ENCODE peak calls at places on chromosome 12, in eight cellular contexts. One of them, this sample, is unnamed.

GRCh38 chr12:53829130-53829529 is 77.4 kb upstream of the CISTR start:
- DNase-seq in left ventricle myocardium superior: no peak
- DNase-seq in fibroblast of lung: no peak
- DNase-seq in NCI-H1694 treated with DMSO at 0.1 percent for 48 hours: no peak
- DNase-seq in T-cell: no peak
- DNase-seq in ELR: no peak
- DNase-seq in stimulated activated naive B cell treated with anti-CD40 and anti-IgM and Interleukin-4, amounts not matched to agents 10 μg/mL and 1 μg/mL and 100 μg/mL, for 72 hours: no peak
- DNase-seq in activated CD8-positive, alpha-beta memory T cell treated with anti-CD3 and anti-CD28 coated beads for 48 hours: no peak
- DNase-seq in this sample: no peak

GRCh38 chr12:66662179-66662578 is 16.7 kb downstream of the GRIP1 start:
- DNase-seq in left ventricle myocardium superior: no peak
- DNase-seq in fibroblast of lung: no peak
- DNase-seq in NCI-H1694 treated with DMSO at 0.1 percent for 48 hours: no peak
- DNase-seq in T-cell: no peak
- DNase-seq in ELR: no peak
- DNase-seq in stimulated activated naive B cell treated with anti-CD40 and anti-IgM and Interleukin-4, amounts not matched to agents 10 μg/mL and 1 μg/mL and 100 μg/mL, for 72 hours: peak
- DNase-seq in activated CD8-positive, alpha-beta memory T cell treated with anti-CD3 and anti-CD28 coated beads for 48 hours: no peak
- DNase-seq in this sample: no peak

GRCh38 chr12:115619061-115619460 is 658.4 kb downstream of the MED13L start:
- DNase-seq in left ventricle myocardium superior: no peak
- DNase-seq in fibroblast of lung: no peak
- DNase-seq in NCI-H1694 treated with DMSO at 0.1 percent for 48 hours: no peak
- DNase-seq in T-cell: no peak
- DNase-seq in ELR: no peak
- DNase-seq in stimulated activated naive B cell treated with anti-CD40 and anti-IgM and Interleukin-4, amounts not matched to agents 10 μg/mL and 1 μg/mL and 100 μg/mL, for 72 hours: no peak
- DNase-seq in activated CD8-positive, alpha-beta memory T cell treated with anti-CD3 and anti-CD28 coated beads for 48 hours: no peak
- DNase-seq in this sample: no peak

GRCh38 chr12:71536939-71537622 is 97.5 kb downstream of the LGR5 start:
- DNase-seq in left ventricle myocardium superior: no peak
- DNase-seq in fibroblast of lung: no peak
- DNase-seq in NCI-H1694 treated with DMSO at 0.1 percent for 48 hours: no peak
- DNase-seq in T-cell: no peak
- DNase-seq in ELR: no peak
- DNase-seq in stimulated activated naive B cell treated with anti-CD40 and anti-IgM and Interleukin-4, amounts not matched to agents 10 μg/mL and 1 μg/mL and 100 μg/mL, for 72 hours: no peak
- DNase-seq in activated CD8-positive, alpha-beta memory T cell treated with anti-CD3 and anti-CD28 coated beads for 48 hours: no peak
- DNase-seq in this sample: no peak

GRCh38 chr12:106956048-106956935 is 585 bp downstream of the TMEM263 start:
- DNase-seq in left ventricle myocardium superior: peak
- DNase-seq in fibroblast of lung: peak
- DNase-seq in NCI-H1694 treated with DMSO at 0.1 percent for 48 hours: peak
- DNase-seq in T-cell: peak
- DNase-seq in ELR: peak
- DNase-seq in stimulated activated naive B cell treated with anti-CD40 and anti-IgM and Interleukin-4, amounts not matched to agents 10 μg/mL and 1 μg/mL and 100 μg/mL, for 72 hours: peak
- DNase-seq in activated CD8-positive, alpha-beta memory T cell treated with anti-CD3 and anti-CD28 coated beads for 48 hours: peak
- DNase-seq in this sample: peak

GRCh38 chr12:18861287-18861858 is 123.5 kb downstream of the CAPZA3 start:
- DNase-seq in left ventricle myocardium superior: no peak
- DNase-seq in fibroblast of lung: peak
- DNase-seq in NCI-H1694 treated with DMSO at 0.1 percent for 48 hours: peak
- DNase-seq in T-cell: no peak
- DNase-seq in ELR: peak
- DNase-seq in stimulated activated naive B cell treated with anti-CD40 and anti-IgM and Interleukin-4, amounts not matched to agents 10 μg/mL and 1 μg/mL and 100 μg/mL, for 72 hours: no peak
- DNase-seq in activated CD8-positive, alpha-beta memory T cell treated with anti-CD3 and anti-CD28 coated beads for 48 hours: no peak
- DNase-seq in this sample: peak

GRCh38 chr12:79921786-79922185 is 13.1 kb downstream of the PPP1R12A start:
- DNase-seq in left ventricle myocardium superior: no peak
- DNase-seq in fibroblast of lung: no peak
- DNase-seq in NCI-H1694 treated with DMSO at 0.1 percent for 48 hours: no peak
- DNase-seq in T-cell: no peak
- DNase-seq in ELR: no peak
- DNase-seq in stimulated activated naive B cell treated with anti-CD40 and anti-IgM and Interleukin-4, amounts not matched to agents 10 μg/mL and 1 μg/mL and 100 μg/mL, for 72 hours: no peak
- DNase-seq in activated CD8-positive, alpha-beta memory T cell treated with anti-CD3 and anti-CD28 coated beads for 48 hours: no peak
- DNase-seq in this sample: no peak

GRCh38 chr12:46814143-46814542 is 11.7 kb downstream of the SLC38A4 start:
- DNase-seq in left ventricle myocardium superior: no peak
- DNase-seq in fibroblast of lung: no peak
- DNase-seq in NCI-H1694 treated with DMSO at 0.1 percent for 48 hours: no peak
- DNase-seq in T-cell: no peak
- DNase-seq in ELR: no peak
- DNase-seq in stimulated activated naive B cell treated with anti-CD40 and anti-IgM and Interleukin-4, amounts not matched to agents 10 μg/mL and 1 μg/mL and 100 μg/mL, for 72 hours: no peak
- DNase-seq in activated CD8-positive, alpha-beta memory T cell treated with anti-CD3 and anti-CD28 coated beads for 48 hours: no peak
- DNase-seq in this sample: no peak

GRCh38 chr12:104643921-104644669 is 187.3 kb downstream of the CHST11 start:
- DNase-seq in left ventricle myocardium superior: no peak
- DNase-seq in fibroblast of lung: no peak
- DNase-seq in NCI-H1694 treated with DMSO at 0.1 percent for 48 hours: no peak
- DNase-seq in T-cell: peak
- DNase-seq in ELR: no peak
- DNase-seq in stimulated activated naive B cell treated with anti-CD40 and anti-IgM and Interleukin-4, amounts not matched to agents 10 μg/mL and 1 μg/mL and 100 μg/mL, for 72 hours: no peak
- DNase-seq in activated CD8-positive, alpha-beta memory T cell treated with anti-CD3 and anti-CD28 coated beads for 48 hours: no peak
- DNase-seq in this sample: no peak

GRCh38 chr12:65822732-65823480 is 1.4 kb upstream of the HMGA2 start:
- DNase-seq in left ventricle myocardium superior: peak
- DNase-seq in fibroblast of lung: peak
- DNase-seq in NCI-H1694 treated with DMSO at 0.1 percent for 48 hours: no peak
- DNase-seq in T-cell: no peak
- DNase-seq in ELR: peak
- DNase-seq in stimulated activated naive B cell treated with anti-CD40 and anti-IgM and Interleukin-4, amounts not matched to agents 10 μg/mL and 1 μg/mL and 100 μg/mL, for 72 hours: no peak
- DNase-seq in activated CD8-positive, alpha-beta memory T cell treated with anti-CD3 and anti-CD28 coated beads for 48 hours: no peak
- DNase-seq in this sample: no peak

GRCh38 chr12:97924122-97924521 is 461.5 kb downstream of the RMST start:
- DNase-seq in left ventricle myocardium superior: no peak
- DNase-seq in fibroblast of lung: peak
- DNase-seq in NCI-H1694 treated with DMSO at 0.1 percent for 48 hours: no peak
- DNase-seq in T-cell: no peak
- DNase-seq in ELR: no peak
- DNase-seq in stimulated activated naive B cell treated with anti-CD40 and anti-IgM and Interleukin-4, amounts not matched to agents 10 μg/mL and 1 μg/mL and 100 μg/mL, for 72 hours: no peak
- DNase-seq in activated CD8-positive, alpha-beta memory T cell treated with anti-CD3 and anti-CD28 coated beads for 48 hours: no peak
- DNase-seq in this sample: no peak

GRCh38 chr12:51028126-51028810 is 2.1 kb upstream of the SLC11A2 start:
- DNase-seq in left ventricle myocardium superior: no peak
- DNase-seq in fibroblast of lung: peak
- DNase-seq in NCI-H1694 treated with DMSO at 0.1 percent for 48 hours: no peak
- DNase-seq in T-cell: no peak
- DNase-seq in ELR: peak
- DNase-seq in stimulated activated naive B cell treated with anti-CD40 and anti-IgM and Interleukin-4, amounts not matched to agents 10 μg/mL and 1 μg/mL and 100 μg/mL, for 72 hours: no peak
- DNase-seq in activated CD8-positive, alpha-beta memory T cell treated with anti-CD3 and anti-CD28 coated beads for 48 hours: no peak
- DNase-seq in this sample: peak

GRCh38 chr12:95859344-95859816 is 628 bp downstream of the SNRPF start:
- DNase-seq in left ventricle myocardium superior: no peak
- DNase-seq in fibroblast of lung: peak
- DNase-seq in NCI-H1694 treated with DMSO at 0.1 percent for 48 hours: no peak
- DNase-seq in T-cell: no peak
- DNase-seq in ELR: peak
- DNase-seq in stimulated activated naive B cell treated with anti-CD40 and anti-IgM and Interleukin-4, amounts not matched to agents 10 μg/mL and 1 μg/mL and 100 μg/mL, for 72 hours: peak
- DNase-seq in activated CD8-positive, alpha-beta memory T cell treated with anti-CD3 and anti-CD28 coated beads for 48 hours: no peak
- DNase-seq in this sample: no peak

GRCh38 chr12:115413626-115414025 is 729.7 kb upstream of the TBX3 start:
- DNase-seq in left ventricle myocardium superior: no peak
- DNase-seq in fibroblast of lung: no peak
- DNase-seq in NCI-H1694 treated with DMSO at 0.1 percent for 48 hours: no peak
- DNase-seq in T-cell: no peak
- DNase-seq in ELR: no peak
- DNase-seq in stimulated activated naive B cell treated with anti-CD40 and anti-IgM and Interleukin-4, amounts not matched to agents 10 μg/mL and 1 μg/mL and 100 μg/mL, for 72 hours: no peak
- DNase-seq in activated CD8-positive, alpha-beta memory T cell treated with anti-CD3 and anti-CD28 coated beads for 48 hours: no peak
- DNase-seq in this sample: no peak

This sample was measured in foreskin melanocyte.